ENCODE peak calls at places on chromosomes 6 and 20, in six cellular contexts. One of them, this sample, is unnamed.

GRCh38 chr6:34473967-34474366 is 8.1 kb downstream of the PACSIN1 start:
- DNase-seq in upper lobe of right lung: no peak
- DNase-seq in CD4-positive, alpha-beta T cell: no peak
- DNase-seq in OCI-LY7: no peak
- DNase-seq in endothelial cell of umbilical vein: no peak
- DNase-seq in AG04449: no peak
- DNase-seq in this sample: no peak

GRCh38 chr20:542777-543368 is 717 bp downstream of the CSNK2A1 start:
- DNase-seq in upper lobe of right lung: peak; percentile 71
- DNase-seq in CD4-positive, alpha-beta T cell: peak; percentile 9
- DNase-seq in OCI-LY7: peak; percentile 71
- DNase-seq in endothelial cell of umbilical vein: no peak
- DNase-seq in AG04449: no peak
- DNase-seq in this sample: peak; percentile 47

GRCh38 chr20:881051-881820 is 34.9 kb downstream of the ANGPT4 start:
- DNase-seq in upper lobe of right lung: no peak
- DNase-seq in CD4-positive, alpha-beta T cell: no peak
- DNase-seq in OCI-LY7: no peak
- DNase-seq in endothelial cell of umbilical vein: peak; percentile 25
- DNase-seq in AG04449: no peak
- DNase-seq in this sample: peak; percentile 68

GRCh38 chr6:147283460-147283859 is 79.2 kb downstream of the STXBP5 start:
- DNase-seq in upper lobe of right lung: no peak
- DNase-seq in CD4-positive, alpha-beta T cell: no peak
- DNase-seq in OCI-LY7: no peak
- DNase-seq in endothelial cell of umbilical vein: no peak
- DNase-seq in AG04449: no peak
- DNase-seq in this sample: no peak

GRCh38 chr20:13231031-13231752 is 10.1 kb downstream of the ISM1 start:
- DNase-seq in upper lobe of right lung: no peak
- DNase-seq in CD4-positive, alpha-beta T cell: peak; percentile 57
- DNase-seq in OCI-LY7: no peak
- DNase-seq in endothelial cell of umbilical vein: no peak
- DNase-seq in AG04449: peak; percentile 52
- DNase-seq in this sample: peak; percentile 78

GRCh38 chr6:44116643-44117382 is 10.4 kb downstream of the MRPL14 start:
- DNase-seq in upper lobe of right lung: no peak
- DNase-seq in CD4-positive, alpha-beta T cell: no peak
- DNase-seq in OCI-LY7: no peak
- DNase-seq in endothelial cell of umbilical vein: peak; percentile 81
- DNase-seq in AG04449: peak; percentile 74
- DNase-seq in this sample: no peak

GRCh38 chr20:41142241-41142640 is 4.9 kb downstream of the PLCG1 start:
- DNase-seq in upper lobe of right lung: peak; percentile 56
- DNase-seq in CD4-positive, alpha-beta T cell: no peak
- DNase-seq in OCI-LY7: no peak
- DNase-seq in endothelial cell of umbilical vein: no peak
- DNase-seq in AG04449: no peak
- DNase-seq in this sample: no peak

GRCh38 chr6:111736005-111736607 is 130.4 kb upstream of the TRAF3IP2 start:
- DNase-seq in upper lobe of right lung: no peak
- DNase-seq in CD4-positive, alpha-beta T cell: no peak
- DNase-seq in OCI-LY7: no peak
- DNase-seq in endothelial cell of umbilical vein: no peak
- DNase-seq in AG04449: no peak
- DNase-seq in this sample: no peak

GRCh38 chr20:17625246-17626051 is 55.6 kb downstream of the DSTN start:
- DNase-seq in upper lobe of right lung: peak; percentile 59
- DNase-seq in CD4-positive, alpha-beta T cell: no peak
- DNase-seq in OCI-LY7: no peak
- DNase-seq in endothelial cell of umbilical vein: no peak
- DNase-seq in AG04449: no peak
- DNase-seq in this sample: no peak

GRCh38 chr20:3572151-3572550 is 91.0 kb downstream of the GFRA4 start:
- DNase-seq in upper lobe of right lung: no peak
- DNase-seq in CD4-positive, alpha-beta T cell: no peak
- DNase-seq in OCI-LY7: no peak
- DNase-seq in endothelial cell of umbilical vein: peak; percentile 24
- DNase-seq in AG04449: no peak
- DNase-seq in this sample: no peak

GRCh38 chr6:64996301-64996700 is 710.7 kb downstream of the EYS start:
- DNase-seq in upper lobe of right lung: no peak
- DNase-seq in CD4-positive, alpha-beta T cell: no peak
- DNase-seq in OCI-LY7: no peak
- DNase-seq in endothelial cell of umbilical vein: no peak
- DNase-seq in AG04449: no peak
- DNase-seq in this sample: no peak

GRCh38 chr20:49054032-49054643 is 8.0 kb downstream of the CSE1L start:
- DNase-seq in upper lobe of right lung: no peak
- DNase-seq in CD4-positive, alpha-beta T cell: no peak
- DNase-seq in OCI-LY7: no peak
- DNase-seq in endothelial cell of umbilical vein: peak; percentile 79
- DNase-seq in AG04449: no peak
- DNase-seq in this sample: no peak

DNA sequence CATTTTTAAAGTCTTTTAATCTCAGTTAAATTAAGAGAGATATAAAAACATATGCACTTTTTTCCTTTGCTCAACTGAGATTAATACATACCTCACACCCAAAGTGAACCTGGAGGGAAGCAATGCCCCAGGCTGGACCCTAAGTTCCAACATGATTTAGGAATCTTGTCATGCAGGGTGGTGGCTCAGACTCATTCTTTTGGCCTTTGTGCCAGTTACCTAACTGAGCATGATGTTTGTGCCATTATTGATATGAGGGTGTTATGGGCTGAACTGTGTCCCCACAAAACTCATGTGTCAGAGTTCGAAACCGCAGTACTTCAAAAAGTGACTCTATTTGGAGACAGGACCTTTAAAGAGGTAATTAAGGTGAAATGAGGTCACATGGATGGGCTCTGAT is 188.0 kb downstream of the ARHGAP18 start:
- DNase-seq in upper lobe of right lung: no peak
- DNase-seq in CD4-positive, alpha-beta T cell: no peak
- DNase-seq in OCI-LY7: no peak
- DNase-seq in endothelial cell of umbilical vein: no peak
- DNase-seq in AG04449: no peak
- DNase-seq in this sample: no peak
- TF ChIP-seq CTCF in upper lobe of right lung: no peak
- TF ChIP-seq CTCF in CD4-positive, alpha-beta T cell: no peak
- TF ChIP-seq CTCF in OCI-LY7: no peak
- TF ChIP-seq CTCF in endothelial cell of umbilical vein: no peak
- TF ChIP-seq CTCF in AG04449: no peak
- TF ChIP-seq CTCF in this sample: no peak

DNA sequence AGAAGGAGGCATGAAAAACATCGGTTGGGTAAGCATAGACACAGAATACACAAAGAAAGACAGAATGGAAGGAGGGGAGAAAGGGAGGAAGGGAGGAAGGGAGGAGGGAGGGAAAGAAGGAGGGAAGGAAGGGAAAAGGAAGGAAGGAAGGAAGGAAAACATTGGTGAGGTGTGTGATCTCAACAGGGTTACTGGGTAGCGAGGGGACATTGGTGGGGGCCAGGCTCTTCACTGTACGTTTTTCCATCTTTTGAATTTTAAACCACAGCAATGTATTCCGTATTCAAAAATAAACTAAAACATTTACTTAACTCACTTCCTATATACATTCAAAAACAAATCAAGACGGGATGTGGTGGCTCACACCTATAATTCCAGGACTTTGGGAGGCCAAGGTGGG is 20.7 kb upstream of the BPIFA2 start:
- DNase-seq in upper lobe of right lung: no peak
- DNase-seq in CD4-positive, alpha-beta T cell: no peak
- DNase-seq in OCI-LY7: no peak
- DNase-seq in endothelial cell of umbilical vein: no peak
- DNase-seq in AG04449: no peak
- DNase-seq in this sample: no peak
- TF ChIP-seq CTCF in upper lobe of right lung: no peak
- TF ChIP-seq CTCF in CD4-positive, alpha-beta T cell: no peak
- TF ChIP-seq CTCF in OCI-LY7: no peak
- TF ChIP-seq CTCF in endothelial cell of umbilical vein: no peak
- TF ChIP-seq CTCF in AG04449: no peak
- TF ChIP-seq CTCF in this sample: no peak

DNA sequence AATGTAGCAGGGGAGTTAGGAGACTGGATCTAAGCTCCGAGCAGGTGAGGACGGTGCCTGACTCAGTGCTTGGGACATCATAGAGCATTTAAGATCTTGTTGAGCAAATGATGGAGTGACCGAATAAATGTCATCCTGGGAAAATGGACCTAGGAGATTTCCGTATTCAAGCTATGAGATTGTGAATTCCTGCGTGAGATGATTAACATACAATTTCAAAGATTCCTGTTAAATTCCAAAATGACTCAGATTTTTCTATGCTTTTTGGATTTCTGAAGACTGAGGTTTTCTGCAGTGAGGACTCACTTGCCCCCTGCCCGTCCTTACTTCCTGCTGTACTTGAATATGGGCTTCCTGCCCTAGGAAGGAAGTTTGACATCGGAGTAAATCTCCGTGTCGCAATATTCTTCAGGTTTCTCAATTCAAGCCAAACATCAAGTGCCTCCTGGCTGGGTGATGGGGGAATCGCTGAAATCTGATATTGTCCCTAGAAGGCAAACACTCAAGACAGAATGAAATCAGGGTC is 5.2 kb downstream of the SYTL3 start:
- DNase-seq in upper lobe of right lung: peak; percentile 29
- DNase-seq in CD4-positive, alpha-beta T cell: no peak
- DNase-seq in OCI-LY7: no peak
- DNase-seq in endothelial cell of umbilical vein: no peak
- DNase-seq in AG04449: no peak
- DNase-seq in this sample: no peak
- TF ChIP-seq CTCF in upper lobe of right lung: peak; percentile 8
- TF ChIP-seq CTCF in CD4-positive, alpha-beta T cell: no peak
- TF ChIP-seq CTCF in OCI-LY7: no peak
- TF ChIP-seq CTCF in endothelial cell of umbilical vein: no peak
- TF ChIP-seq CTCF in AG04449: no peak
- TF ChIP-seq CTCF in this sample: no peak

DNA sequence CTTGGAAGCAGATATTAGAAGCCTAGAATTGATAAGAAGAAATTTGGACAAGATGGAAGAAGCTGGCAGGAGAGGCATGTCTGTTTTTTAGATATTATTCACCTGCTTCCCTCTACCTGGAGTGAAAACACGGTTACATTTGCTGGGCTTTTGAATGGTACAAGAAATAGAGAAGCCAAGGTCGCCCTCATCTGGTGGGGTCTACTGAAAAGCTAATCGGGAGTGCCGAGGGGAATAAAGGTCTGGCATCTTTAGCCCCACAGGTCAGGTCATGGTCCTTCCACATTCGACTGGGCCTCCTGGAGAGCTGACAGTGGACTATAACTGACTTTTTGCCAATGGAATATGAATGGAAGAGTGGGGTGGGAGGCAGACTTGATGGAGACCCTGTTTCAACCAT is 4.6 kb upstream of the C2 start:
- DNase-seq in upper lobe of right lung: no peak
- DNase-seq in CD4-positive, alpha-beta T cell: no peak
- DNase-seq in OCI-LY7: peak; percentile 59
- DNase-seq in endothelial cell of umbilical vein: no peak
- DNase-seq in AG04449: no peak
- DNase-seq in this sample: peak; percentile 65
- TF ChIP-seq CTCF in upper lobe of right lung: no peak
- TF ChIP-seq CTCF in CD4-positive, alpha-beta T cell: peak; percentile 21
- TF ChIP-seq CTCF in OCI-LY7: peak; percentile 76
- TF ChIP-seq CTCF in endothelial cell of umbilical vein: peak; percentile 5
- TF ChIP-seq CTCF in AG04449: no peak
- TF ChIP-seq CTCF in this sample: peak; percentile 8

GRCh38 chr6:95081231-95081630 is 496.1 kb upstream of the MANEA start:
- DNase-seq in upper lobe of right lung: no peak
- DNase-seq in CD4-positive, alpha-beta T cell: no peak
- DNase-seq in OCI-LY7: no peak
- DNase-seq in endothelial cell of umbilical vein: no peak
- DNase-seq in AG04449: no peak
- DNase-seq in this sample: no peak

GRCh38 chr6:95081949-95082348 is 495.4 kb upstream of the MANEA start:
- DNase-seq in upper lobe of right lung: no peak
- DNase-seq in CD4-positive, alpha-beta T cell: no peak
- DNase-seq in OCI-LY7: no peak
- DNase-seq in endothelial cell of umbilical vein: no peak
- DNase-seq in AG04449: no peak
- DNase-seq in this sample: no peak

GRCh38 chr6:95083506-95083905 is 493.8 kb upstream of the MANEA start:
- DNase-seq in upper lobe of right lung: peak; percentile 36
- DNase-seq in CD4-positive, alpha-beta T cell: no peak
- DNase-seq in OCI-LY7: no peak
- DNase-seq in endothelial cell of umbilical vein: no peak
- DNase-seq in AG04449: no peak
- DNase-seq in this sample: no peak

DNA sequence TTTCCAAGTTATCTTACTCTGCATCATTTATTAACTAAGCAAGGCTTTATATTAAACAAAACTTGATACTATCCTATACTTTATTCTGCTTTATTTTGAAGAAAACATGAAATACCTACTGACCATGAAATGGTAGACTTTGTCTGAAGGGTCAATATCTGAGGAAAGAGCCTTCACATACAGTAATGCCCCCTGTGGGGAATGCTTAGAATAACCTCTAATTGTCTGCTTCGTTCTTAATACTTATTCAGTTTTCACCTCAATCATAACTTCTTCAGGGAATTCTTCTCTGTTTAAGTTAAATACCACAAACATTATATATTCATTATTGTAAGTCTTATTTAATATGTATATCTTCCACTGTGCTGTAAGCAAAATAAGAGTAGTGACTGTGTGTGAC is 498.9 kb upstream of the MANEA start:
- DNase-seq in upper lobe of right lung: no peak
- DNase-seq in CD4-positive, alpha-beta T cell: no peak
- DNase-seq in OCI-LY7: no peak
- DNase-seq in endothelial cell of umbilical vein: no peak
- DNase-seq in AG04449: no peak
- DNase-seq in this sample: no peak
- TF ChIP-seq CTCF in upper lobe of right lung: no peak
- TF ChIP-seq CTCF in CD4-positive, alpha-beta T cell: no peak
- TF ChIP-seq CTCF in OCI-LY7: no peak
- TF ChIP-seq CTCF in endothelial cell of umbilical vein: no peak
- TF ChIP-seq CTCF in AG04449: no peak
- TF ChIP-seq CTCF in this sample: no peak

DNA sequence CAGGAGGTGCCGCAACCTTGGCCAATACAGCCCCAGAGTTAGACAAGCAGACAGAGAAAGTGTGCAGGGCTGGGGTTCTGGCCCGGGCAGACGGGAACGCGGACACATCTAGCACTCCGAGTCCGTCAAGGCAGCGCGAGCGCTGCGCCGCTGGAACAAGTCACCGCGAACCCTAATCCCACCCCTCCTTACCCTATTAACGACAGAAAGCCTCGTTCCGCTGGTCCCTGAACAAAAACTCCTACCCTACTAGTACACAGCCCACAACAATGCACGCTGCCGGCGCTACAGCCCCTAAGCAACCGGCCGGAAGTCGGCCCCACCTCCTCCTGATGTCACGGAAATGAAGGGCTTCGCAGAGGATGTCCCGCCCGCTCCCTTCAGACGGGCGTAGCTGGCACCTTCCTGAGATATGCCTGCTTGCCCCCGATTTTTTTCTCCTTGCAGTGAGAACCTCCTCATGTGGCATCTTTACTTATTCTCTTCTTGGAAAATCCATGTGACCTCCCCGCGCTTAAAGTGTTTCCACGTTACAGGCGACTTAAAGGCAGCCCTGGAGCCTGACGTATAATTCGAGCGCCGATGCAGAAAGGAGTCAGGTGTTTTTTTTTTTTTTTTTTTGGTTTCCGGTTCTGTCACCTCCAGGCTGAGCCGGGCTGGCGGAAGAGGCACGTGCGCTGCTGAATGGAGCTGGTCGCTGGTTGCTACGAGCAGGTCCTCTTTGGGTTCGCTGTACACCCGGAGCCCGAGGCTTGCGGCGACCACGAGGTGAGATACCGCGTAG is at the start of the genes C6orf52 and PAK1IP1:
- DNase-seq in upper lobe of right lung: peak; percentile 95
- DNase-seq in CD4-positive, alpha-beta T cell: peak; percentile 94
- DNase-seq in OCI-LY7: peak; percentile 97
- DNase-seq in endothelial cell of umbilical vein: peak; percentile 97
- DNase-seq in AG04449: peak; percentile 55
- DNase-seq in this sample: peak; percentile 96
- TF ChIP-seq CTCF in upper lobe of right lung: no peak
- TF ChIP-seq CTCF in CD4-positive, alpha-beta T cell: no peak
- TF ChIP-seq CTCF in OCI-LY7: no peak
- TF ChIP-seq CTCF in endothelial cell of umbilical vein: no peak
- TF ChIP-seq CTCF in AG04449: no peak
- TF ChIP-seq CTCF in this sample: no peak

This sample was measured in activated CD8-positive, alpha-beta T cell treated with anti-CD3 and anti-CD28 coated beads for 36 hours.